ENCODE peak calls at places on chromosomes 3 and 15, in six cellular contexts. R is GM23338, Y is MM.1S, X is PC-3, J is HCT116, G is SK-N-SH. P is an unnamed sample.

GRCh38 chr15:56857828-56858227 is 60.6 kb upstream of the TCF12 start:
- DNase-seq in R (no peak), Y (no peak), X (no peak), J (no peak), G (no peak), P (no peak)

GRCh38 chr3:172157566-172158258 is 118.3 kb downstream of the FNDC3B start:
- DNase-seq in R (no peak), Y (no peak), X (no peak), J (no peak), G (no peak), P (no peak)

GRCh38 chr3:132486086-132486485 is 68.8 kb downstream of the DNAJC13 start:
- DNase-seq in R (no peak), Y (no peak), X (no peak), J (no peak), G (no peak), P (no peak)

GRCh38 chr15:73388256-73388781 is 19.6 kb upstream of the HCN4 start:
- DNase-seq in R (peak), Y (no peak), X (peak), J (peak), G (no peak), P (no peak)

GRCh38 chr15:71973366-71973765 is 144.6 kb downstream of the MYO9A start:
- DNase-seq in R (no peak), Y (no peak), X (no peak), J (no peak), G (no peak), P (no peak)

GRCh38 chr3:191238321-191238817 is 39.3 kb downstream of the OSTN start:
- DNase-seq in R (no peak), Y (no peak), X (peak), J (no peak), G (no peak), P (no peak)

GRCh38 chr15:70269991-70270751 is 172.5 kb upstream of the TLE3 start:
- DNase-seq in R (no peak), Y (no peak), X (peak), J (no peak), G (no peak), P (no peak)

GRCh38 chr3:136730595-136731273 is 21.4 kb downstream of the STAG1 start:
- DNase-seq in R (no peak), Y (no peak), X (no peak), J (no peak), G (no peak), P (peak)

GRCh38 chr3:120102674-120103073 is 8.4 kb upstream of the GSK3B start:
- DNase-seq in R (no peak), Y (no peak), X (peak), J (no peak), G (no peak), P (no peak)

GRCh38 chr15:74383695-74384565 is 16.5 kb upstream of the CYP11A1 start:
- DNase-seq in R (no peak), Y (peak), X (peak), J (peak), G (no peak), P (peak)

GRCh38 chr3:4343258-4343657 is 40.1 kb downstream of the SETMAR start:
- DNase-seq in R (no peak), Y (no peak), X (no peak), J (no peak), G (no peak), P (no peak)

GRCh38 chr3:122149228-122149627 is 34.2 kb upstream of the CASR start:
- DNase-seq in R (peak), Y (no peak), X (no peak), J (no peak), G (no peak), P (peak)

GRCh38 chr3:131007256-131007655 is 19.4 kb downstream of the ASTE1 start:
- DNase-seq in R (no peak), Y (no peak), X (no peak), J (no peak), G (no peak), P (no peak)

GRCh38 chr3:124078978-124079911 is 87.3 kb upstream of the ROPN1 start:
- DNase-seq in R (peak), Y (peak), X (peak), J (peak), G (peak), P (peak)

GRCh38 chr3:38397320-38397719 is 50.7 kb downstream of the XYLB start:
- DNase-seq in R (peak), Y (no peak), X (peak), J (no peak), G (no peak), P (peak)

GRCh38 chr15:67303490-67304363 is 49.1 kb downstream of the IQCH start:
- DNase-seq in R (peak), Y (peak), X (peak), J (peak), G (peak), P (peak)

GRCh38 chr3:70431906-70432305 is 119.5 kb upstream of the MDFIC2 start:
- DNase-seq in R (no peak), Y (no peak), X (no peak), J (no peak), G (no peak), P (no peak)

GRCh38 chr3:96449803-96450202 is 364.6 kb upstream of the EPHA6 start:
- DNase-seq in R (peak), Y (no peak), X (no peak), J (no peak), G (no peak), P (no peak)

GRCh38 chr3:45026957-45027356 is 854 bp downstream of the CLEC3B start:
- DNase-seq in R (no peak), Y (no peak), X (no peak), J (no peak), G (no peak), P (no peak)

GRCh38 chr3:154301556-154301955 is 22.7 kb downstream of the DHX36 start:
- DNase-seq in R (no peak), Y (no peak), X (no peak), J (no peak), G (peak), P (no peak)
- TF ChIP-seq CTCF in R (no peak), Y (no peak), X (peak), J (no peak), G (no peak), P (peak)

GRCh38 chr3:162139841-162140240 is 643.2 kb downstream of the OTOL1 start:
- DNase-seq in R (no peak), Y (no peak), X (peak), J (no peak), G (no peak), P (no peak)

GRCh38 chr3:162138509-162138908 is 641.9 kb downstream of the OTOL1 start:
- DNase-seq in R (no peak), Y (no peak), X (no peak), J (no peak), G (no peak), P (no peak)

GRCh38 chr3:162136136-162136535 is 639.5 kb downstream of the OTOL1 start:
- DNase-seq in R (no peak), Y (no peak), X (no peak), J (no peak), G (no peak), P (no peak)

GRCh38 chr3:162130582-162130981 is 634.0 kb downstream of the OTOL1 start:
- DNase-seq in R (no peak), Y (no peak), X (no peak), J (no peak), G (no peak), P (no peak)

DNA sequence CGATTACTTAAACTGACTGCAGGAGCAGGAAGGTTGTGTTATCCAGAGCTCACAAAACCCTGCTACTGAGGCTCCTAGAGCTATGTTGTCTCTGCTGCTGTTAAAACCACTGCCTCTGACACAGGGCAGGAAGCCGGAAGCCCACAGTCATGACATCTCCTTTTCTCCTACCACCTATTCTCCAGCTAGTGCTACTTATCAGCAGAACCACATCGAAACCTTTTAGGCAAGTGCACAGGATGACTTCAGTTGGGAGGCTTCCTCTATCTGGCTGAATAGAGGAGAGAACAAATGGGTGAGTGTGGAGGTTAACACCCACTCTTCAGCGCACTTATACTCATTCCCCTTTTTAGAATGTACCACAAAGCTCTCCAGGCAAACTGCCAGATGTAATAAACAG is 638.0 kb downstream of the OTOL1 start:
- DNase-seq in R (no peak), Y (peak), X (no peak), J (no peak), G (no peak), P (no peak)
- TF ChIP-seq EZH2phosphoT487 in R (no peak), Y (no peak), X (no peak), J (no peak), G (no peak), P (no peak)

DNA sequence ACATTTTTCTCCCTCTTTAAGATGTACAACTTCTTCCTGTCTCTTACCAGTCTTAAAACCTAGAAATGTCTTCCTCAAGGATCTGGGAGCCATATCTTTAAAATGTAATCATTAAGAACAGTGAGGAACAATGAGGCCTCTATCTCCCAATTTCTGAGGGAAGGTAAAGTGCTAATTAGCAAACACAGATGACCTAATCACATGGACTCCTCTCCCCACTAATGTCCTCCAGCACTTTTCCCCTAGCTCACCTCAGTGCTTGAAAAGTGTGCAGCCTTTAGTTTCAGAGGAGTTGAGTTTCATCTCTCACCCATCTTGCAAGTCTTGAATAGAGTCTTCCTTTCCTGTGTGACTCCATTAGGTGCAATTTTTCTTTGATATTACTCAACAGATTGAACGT is 771.0 kb downstream of the PDCD6IP start:
- DNase-seq in R (no peak), Y (no peak), X (no peak), J (no peak), G (no peak), P (no peak)
- TF ChIP-seq CTCF in R (no peak), Y (no peak), X (no peak), J (no peak), G (no peak), P (no peak)

GRCh38 chr15:65862682-65863081 is 6.6 kb upstream of the RAB11A start:
- DNase-seq in R (peak), Y (peak), X (peak), J (peak), G (peak), P (peak)
- TF ChIP-seq EZH2phosphoT487 in R (no peak), Y (no peak), X (no peak), J (no peak), G (no peak), P (no peak)

DNA sequence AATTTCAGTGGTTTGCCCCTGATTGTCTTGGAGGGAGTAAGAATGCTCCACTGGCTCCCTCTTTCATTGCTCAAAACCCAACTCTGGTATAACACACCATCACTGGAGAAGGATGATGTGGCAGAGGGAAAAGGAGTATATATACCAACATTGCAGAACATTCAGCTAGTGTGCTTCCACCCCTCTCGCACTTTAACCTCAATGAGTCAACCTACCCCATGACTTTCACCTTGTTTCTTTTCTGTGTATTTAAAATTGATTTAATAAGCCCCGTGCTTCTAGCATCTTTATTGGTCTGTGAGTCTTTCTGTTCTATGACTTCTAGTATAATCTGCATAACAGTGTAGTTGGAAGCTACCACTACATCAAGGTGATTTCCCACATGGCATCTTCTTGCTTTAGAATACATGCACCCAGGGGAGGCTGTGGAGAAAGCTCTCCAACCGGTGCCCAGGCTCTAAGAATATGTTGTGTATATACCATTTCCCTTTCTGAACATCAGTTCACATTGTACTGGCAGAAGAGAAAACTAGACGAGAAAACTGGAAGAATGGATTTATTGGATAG is 595.1 kb upstream of the TGFBR2 start:
- DNase-seq in R (no peak), Y (no peak), X (peak), J (no peak), G (no peak), P (no peak)
- TF ChIP-seq CTCF in R (no peak), Y (no peak), X (no peak), J (no peak), G (no peak), P (no peak)

GRCh38 chr15:99441427-99441766 is 124.4 kb upstream of the MEF2A start:
- DNase-seq in R (no peak), Y (no peak), X (no peak), J (no peak), G (peak), P (no peak)

GRCh38 chr15:99441871-99442267 is 123.9 kb upstream of the MEF2A start:
- DNase-seq in R (no peak), Y (no peak), X (no peak), J (no peak), G (peak), P (no peak)

GRCh38 chr15:99442268-99442897 is 123.4 kb upstream of the MEF2A start:
- DNase-seq in R (no peak), Y (no peak), X (peak), J (peak), G (peak), P (no peak)

GRCh38 chr15:99443768-99444446 is 121.9 kb upstream of the MEF2A start:
- DNase-seq in R (no peak), Y (no peak), X (no peak), J (no peak), G (peak), P (no peak)

DNA sequence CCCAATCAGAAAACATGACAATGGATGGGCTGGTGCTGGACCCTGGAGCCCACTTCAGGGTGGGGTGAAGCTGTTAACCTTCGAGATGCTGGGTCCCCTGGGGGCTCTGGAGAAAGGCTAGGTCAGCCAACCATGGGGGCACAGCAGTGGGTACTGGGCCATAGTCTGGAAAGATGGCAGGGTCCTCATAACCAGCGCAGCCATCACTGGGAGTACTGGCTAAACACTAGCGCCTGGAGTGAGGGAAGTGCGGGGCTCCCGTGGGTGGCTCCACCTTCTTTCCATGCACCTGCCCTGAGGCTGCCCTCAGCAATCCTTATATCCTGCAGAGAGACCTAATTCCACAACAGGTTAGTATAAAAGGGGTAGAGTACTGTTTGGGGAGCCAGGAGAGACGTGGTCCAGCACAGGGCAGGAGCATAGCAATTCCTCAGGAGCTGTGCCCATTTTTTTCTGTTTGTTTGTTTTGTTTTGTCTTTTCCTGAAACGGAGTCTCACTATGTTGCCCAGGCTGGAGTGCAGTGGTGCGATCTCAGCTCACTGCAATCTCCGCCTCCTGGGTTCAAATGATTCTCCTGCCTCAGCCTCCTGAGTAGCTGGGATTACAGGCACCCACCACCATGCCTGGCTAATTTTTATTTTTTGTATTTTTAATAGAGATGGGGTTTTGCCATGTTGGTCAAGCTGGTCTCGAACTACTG is 122.6 kb upstream of the MEF2A start:
- DNase-seq in R (no peak), Y (no peak), X (no peak), J (no peak), G (peak), P (no peak)
- TF ChIP-seq EZH2phosphoT487 in R (no peak), Y (no peak), X (no peak), J (no peak), G (no peak), P (no peak)

P was measured in OCI-LY7.